ENCODE peak calls at places on chromosome 1, in six cellular contexts. One of them, this sample, is unnamed.

GRCh38 chr1:145999321-146000024 is 3.1 kb upstream of the TXNIP start:
- DNase-seq in endothelial cell: no peak
- DNase-seq in NB4: no peak
- DNase-seq in lower leg skin: peak; percentile 58
- DNase-seq in psoas muscle: no peak
- DNase-seq in hepatocyte: no peak
- DNase-seq in this sample: no peak

GRCh38 chr1:1080122-1080753 is 6.1 kb upstream of the RNF223 start:
- DNase-seq in endothelial cell: peak; percentile 68
- DNase-seq in NB4: peak; percentile 43
- DNase-seq in lower leg skin: no peak
- DNase-seq in psoas muscle: peak; percentile 45
- DNase-seq in hepatocyte: peak; percentile 75
- DNase-seq in this sample: peak; percentile 74

GRCh38 chr1:170388489-170388888 is 143.5 kb upstream of the GORAB start:
- DNase-seq in endothelial cell: no peak
- DNase-seq in NB4: no peak
- DNase-seq in lower leg skin: no peak
- DNase-seq in psoas muscle: no peak
- DNase-seq in hepatocyte: no peak
- DNase-seq in this sample: no peak

GRCh38 chr1:35715568-35716002 is 3.1 kb downstream of the C1orf216 start:
- DNase-seq in endothelial cell: peak; percentile 75
- DNase-seq in NB4: peak; percentile 86
- DNase-seq in lower leg skin: peak; percentile 30
- DNase-seq in psoas muscle: peak; percentile 70
- DNase-seq in hepatocyte: peak; percentile 83
- DNase-seq in this sample: peak; percentile 85

GRCh38 chr1:20896824-20897223 is 109.7 kb upstream of the HP1BP3 start:
- DNase-seq in endothelial cell: no peak
- DNase-seq in NB4: no peak
- DNase-seq in lower leg skin: no peak
- DNase-seq in psoas muscle: no peak
- DNase-seq in hepatocyte: peak; percentile 41
- DNase-seq in this sample: no peak

GRCh38 chr1:246271516-246271915 is 235.6 kb downstream of the SMYD3 start:
- DNase-seq in endothelial cell: no peak
- DNase-seq in NB4: no peak
- DNase-seq in lower leg skin: no peak
- DNase-seq in psoas muscle: no peak
- DNase-seq in hepatocyte: no peak
- DNase-seq in this sample: no peak

GRCh38 chr1:36136535-36136934 is 11.5 kb upstream of the COL8A2 start:
- DNase-seq in endothelial cell: no peak
- DNase-seq in NB4: no peak
- DNase-seq in lower leg skin: peak; percentile 45
- DNase-seq in psoas muscle: peak; percentile 54
- DNase-seq in hepatocyte: no peak
- DNase-seq in this sample: no peak

GRCh38 chr1:7375781-7376660 is 395.1 kb upstream of the VAMP3 start:
- DNase-seq in endothelial cell: no peak
- DNase-seq in NB4: no peak
- DNase-seq in lower leg skin: no peak
- DNase-seq in psoas muscle: no peak
- DNase-seq in hepatocyte: no peak
- DNase-seq in this sample: no peak

DNA sequence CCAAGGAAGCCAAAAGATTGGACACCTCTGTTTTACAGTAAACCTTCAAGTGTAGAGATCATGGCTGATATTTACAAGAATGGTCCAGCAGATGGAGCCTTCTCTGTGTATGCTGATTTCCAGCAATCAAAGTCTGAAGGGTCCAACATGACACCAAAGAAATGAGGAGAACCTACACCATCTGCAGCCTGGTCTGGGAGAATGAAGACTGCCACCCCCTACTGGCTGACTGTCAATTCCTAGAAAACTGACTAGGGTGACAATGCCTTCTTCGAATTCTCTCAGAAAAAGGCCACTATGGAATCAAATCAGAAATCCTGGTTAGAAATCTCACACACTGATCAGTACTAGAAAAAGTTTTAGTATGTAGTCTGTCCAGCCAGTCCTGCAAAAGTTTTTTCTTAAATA is 83.3 kb downstream of the CDC42BPA start:
- DNase-seq in endothelial cell: peak; percentile 60
- DNase-seq in NB4: peak; percentile 77
- DNase-seq in lower leg skin: no peak
- DNase-seq in psoas muscle: no peak
- DNase-seq in hepatocyte: peak; percentile 61
- DNase-seq in this sample: peak; percentile 37
- TF ChIP-seq CTCF in endothelial cell: peak; percentile 62
- TF ChIP-seq CTCF in NB4: peak; percentile 63
- TF ChIP-seq CTCF in lower leg skin: no peak
- TF ChIP-seq CTCF in psoas muscle: peak; percentile 42
- TF ChIP-seq CTCF in hepatocyte: peak; percentile 40
- TF ChIP-seq CTCF in this sample: peak; percentile 63

GRCh38 chr1:154183045-154183968 is 8.6 kb downstream of the TPM3 start:
- DNase-seq in endothelial cell: peak; percentile 96
- DNase-seq in NB4: peak; percentile 97
- DNase-seq in lower leg skin: peak; percentile 94
- DNase-seq in psoas muscle: peak; percentile 95
- DNase-seq in hepatocyte: peak; percentile 98
- DNase-seq in this sample: peak; percentile 97
- TF ChIP-seq CTCF in endothelial cell: no peak
- TF ChIP-seq CTCF in NB4: no peak
- TF ChIP-seq CTCF in lower leg skin: no peak
- TF ChIP-seq CTCF in psoas muscle: no peak
- TF ChIP-seq CTCF in hepatocyte: no peak
- TF ChIP-seq CTCF in this sample: no peak

GRCh38 chr1:61071205-61071830 is 11.0 kb upstream of the NFIA start:
- DNase-seq in endothelial cell: no peak
- DNase-seq in NB4: no peak
- DNase-seq in lower leg skin: no peak
- DNase-seq in psoas muscle: no peak
- DNase-seq in hepatocyte: no peak
- DNase-seq in this sample: no peak
- TF ChIP-seq CTCF in endothelial cell: no peak
- TF ChIP-seq CTCF in NB4: no peak
- TF ChIP-seq CTCF in lower leg skin: no peak
- TF ChIP-seq CTCF in psoas muscle: no peak
- TF ChIP-seq CTCF in hepatocyte: no peak
- TF ChIP-seq CTCF in this sample: no peak

GRCh38 chr1:166843322-166843721 is 4.0 kb downstream of the POGK start:
- DNase-seq in endothelial cell: no peak
- DNase-seq in NB4: no peak
- DNase-seq in lower leg skin: no peak
- DNase-seq in psoas muscle: no peak
- DNase-seq in hepatocyte: no peak
- DNase-seq in this sample: no peak

GRCh38 chr1:166838766-166839599 is at the start of gene POGK:
- DNase-seq in endothelial cell: peak; percentile 83
- DNase-seq in NB4: peak; percentile 92
- DNase-seq in lower leg skin: peak; percentile 87
- DNase-seq in psoas muscle: peak; percentile 94
- DNase-seq in hepatocyte: peak; percentile 96
- DNase-seq in this sample: peak; percentile 93

GRCh38 chr1:166840309-166841302 is 1.3 kb downstream of the POGK start:
- DNase-seq in endothelial cell: no peak
- DNase-seq in NB4: no peak
- DNase-seq in lower leg skin: no peak
- DNase-seq in psoas muscle: no peak
- DNase-seq in hepatocyte: peak; percentile 65
- DNase-seq in this sample: no peak

GRCh38 chr1:166836733-166837132 is 2.5 kb upstream of the POGK start:
- DNase-seq in endothelial cell: no peak
- DNase-seq in NB4: no peak
- DNase-seq in lower leg skin: no peak
- DNase-seq in psoas muscle: no peak
- DNase-seq in hepatocyte: no peak
- DNase-seq in this sample: no peak

DNA sequence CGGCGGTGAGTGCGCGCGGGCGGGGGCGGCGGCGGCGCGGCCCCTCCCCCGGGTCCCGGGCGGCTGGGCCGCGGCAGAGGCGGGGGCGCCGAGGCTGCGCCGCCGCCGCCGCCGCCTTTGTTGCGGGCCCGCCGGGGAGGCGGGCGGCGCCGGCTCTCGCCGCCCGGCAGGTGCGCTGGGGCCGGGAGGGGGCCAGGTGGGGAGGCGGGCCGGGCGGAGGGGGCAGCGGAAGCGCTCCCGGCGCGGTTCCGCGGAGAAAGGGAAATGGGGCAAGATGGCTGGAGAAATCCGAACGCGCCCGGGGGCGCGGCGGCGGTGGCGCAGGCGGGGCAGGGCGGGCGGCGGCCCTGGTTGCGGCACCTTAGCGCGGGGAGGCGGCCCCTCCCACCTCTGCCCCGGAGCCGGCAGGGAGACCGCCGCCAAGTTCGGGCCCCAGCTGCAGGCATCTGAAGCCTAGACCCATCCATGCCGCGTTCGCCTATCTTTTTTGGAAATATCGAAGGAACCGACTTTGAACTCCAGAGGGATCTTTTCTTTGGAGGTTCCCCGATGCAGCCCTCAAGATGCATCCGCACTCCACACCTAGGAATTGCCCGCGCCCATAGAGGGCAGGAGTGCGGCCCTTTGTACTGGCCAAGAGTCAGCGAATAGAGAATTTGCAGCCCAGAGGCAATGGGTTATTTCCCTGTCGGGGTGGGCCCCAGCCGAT is 479 bp downstream of the POGK start:
- DNase-seq in endothelial cell: peak; percentile 46
- DNase-seq in NB4: peak; percentile 62
- DNase-seq in lower leg skin: peak; percentile 36
- DNase-seq in psoas muscle: peak; percentile 72
- DNase-seq in hepatocyte: peak; percentile 71
- DNase-seq in this sample: peak; percentile 72
- TF ChIP-seq CTCF in endothelial cell: no peak
- TF ChIP-seq CTCF in NB4: peak; percentile 12
- TF ChIP-seq CTCF in lower leg skin: no peak
- TF ChIP-seq CTCF in psoas muscle: peak; percentile 11
- TF ChIP-seq CTCF in hepatocyte: peak; percentile 24
- TF ChIP-seq CTCF in this sample: no peak

DNA sequence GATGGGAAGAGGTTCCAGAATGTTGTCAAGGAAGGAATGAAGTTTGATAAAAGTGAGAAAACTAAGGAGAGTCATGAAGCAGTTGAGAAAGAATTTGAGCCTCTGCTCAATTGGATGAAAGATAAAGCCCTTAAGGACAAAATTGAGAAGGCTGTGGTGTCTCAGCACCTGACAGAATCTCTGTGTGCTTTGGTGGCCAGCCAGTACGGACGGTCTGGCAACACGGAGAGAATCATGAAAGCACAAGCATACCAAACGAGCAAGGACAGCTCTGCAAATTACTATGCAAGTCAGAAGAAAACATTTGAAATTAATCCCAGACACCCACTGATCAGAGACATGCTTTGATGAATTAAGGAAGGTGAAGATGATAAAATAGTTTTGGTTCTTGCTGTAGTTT is 142.8 kb downstream of the CDC7 start:
- DNase-seq in endothelial cell: no peak
- DNase-seq in NB4: no peak
- DNase-seq in lower leg skin: no peak
- DNase-seq in psoas muscle: no peak
- DNase-seq in hepatocyte: no peak
- DNase-seq in this sample: no peak
- TF ChIP-seq CTCF in endothelial cell: no peak
- TF ChIP-seq CTCF in NB4: no peak
- TF ChIP-seq CTCF in lower leg skin: no peak
- TF ChIP-seq CTCF in psoas muscle: no peak
- TF ChIP-seq CTCF in hepatocyte: no peak
- TF ChIP-seq CTCF in this sample: no peak

GRCh38 chr1:22654692-22655091 is 1.7 kb downstream of the C1QB start:
- DNase-seq in endothelial cell: no peak
- DNase-seq in NB4: no peak
- DNase-seq in lower leg skin: no peak
- DNase-seq in psoas muscle: no peak
- DNase-seq in hepatocyte: no peak
- DNase-seq in this sample: no peak
- TF ChIP-seq CTCF in endothelial cell: peak; percentile 41
- TF ChIP-seq CTCF in NB4: no peak
- TF ChIP-seq CTCF in lower leg skin: no peak
- TF ChIP-seq CTCF in psoas muscle: no peak
- TF ChIP-seq CTCF in hepatocyte: no peak
- TF ChIP-seq CTCF in this sample: peak; percentile 62

GRCh38 chr1:222813866-222814535 is 838 bp upstream of the DISP1 start:
- DNase-seq in endothelial cell: no peak
- DNase-seq in NB4: no peak
- DNase-seq in lower leg skin: no peak
- DNase-seq in psoas muscle: no peak
- DNase-seq in hepatocyte: no peak
- DNase-seq in this sample: peak; percentile 41
- TF ChIP-seq CTCF in endothelial cell: no peak
- TF ChIP-seq CTCF in NB4: no peak
- TF ChIP-seq CTCF in lower leg skin: no peak
- TF ChIP-seq CTCF in psoas muscle: no peak
- TF ChIP-seq CTCF in hepatocyte: peak; percentile 20
- TF ChIP-seq CTCF in this sample: no peak

DNA sequence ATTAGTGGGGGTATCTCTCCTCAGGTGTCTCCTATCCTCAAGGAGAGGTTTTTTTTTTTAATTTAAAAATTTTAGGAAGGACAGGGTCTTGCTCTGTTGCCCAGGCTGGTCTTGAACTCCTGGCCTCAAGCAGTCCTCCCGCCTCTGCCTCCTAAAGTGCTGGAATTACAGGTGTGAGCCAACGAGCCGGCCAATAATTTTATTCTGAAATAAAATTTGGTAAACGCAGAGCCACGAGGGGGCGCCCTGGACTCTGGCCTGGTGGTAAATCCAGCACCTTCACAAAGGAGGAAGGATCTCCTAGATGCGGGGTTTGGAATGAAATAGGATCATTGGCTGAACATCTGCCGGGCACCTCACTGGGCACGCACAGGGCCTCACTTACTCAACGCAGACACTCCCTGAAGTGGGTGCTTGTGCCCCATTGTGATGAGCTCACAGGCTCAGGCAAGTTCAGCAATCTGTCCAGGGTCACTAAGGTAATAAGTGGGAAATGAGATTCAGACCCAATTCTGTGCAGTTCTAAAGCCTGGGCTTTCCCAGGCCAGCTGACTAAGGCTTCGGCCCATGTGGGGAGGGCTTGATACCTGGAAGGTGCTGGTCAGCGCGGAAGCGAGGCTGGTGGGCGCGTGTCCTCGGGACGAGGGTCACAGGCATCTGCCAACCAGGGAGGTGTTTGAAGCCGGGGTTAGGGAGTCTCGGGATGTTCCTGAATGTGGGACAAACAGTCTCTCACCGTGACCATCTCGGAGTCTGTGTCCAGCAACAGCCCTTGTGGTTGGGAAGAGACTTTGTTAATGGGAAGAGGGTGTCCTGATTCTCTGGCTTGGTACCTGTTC is 32.7 kb upstream of the ETV3 start:
- DNase-seq in endothelial cell: peak; percentile 70
- DNase-seq in NB4: peak; percentile 54
- DNase-seq in lower leg skin: no peak
- DNase-seq in psoas muscle: no peak
- DNase-seq in hepatocyte: peak; percentile 58
- DNase-seq in this sample: peak; percentile 75
- TF ChIP-seq CTCF in endothelial cell: peak; percentile 77
- TF ChIP-seq CTCF in NB4: peak; percentile 74
- TF ChIP-seq CTCF in lower leg skin: no peak
- TF ChIP-seq CTCF in psoas muscle: peak; percentile 29
- TF ChIP-seq CTCF in hepatocyte: peak; percentile 53
- TF ChIP-seq CTCF in this sample: peak; percentile 73